ENCODE peak calls at places on chromosomes 3 and 15, in eight cellular contexts. K is GM23248, J is tibial nerve, P is iPS DF 6.9, X is aorta, R is astrocyte, Q is breast epithelium, I is mammary epithelial cell. B is an unnamed sample.

GRCh38 chr3:17132286-17133115 is 247.7 kb downstream of the PLCL2 start:
- DNase-seq in J (no peak), P (no peak), Q (no peak), K (no peak), R (no peak), I (no peak), X (no peak), B (no peak)

GRCh38 chr3:138914870-138915502 is 32.0 kb downstream of the FOXL2 start:
- DNase-seq in K (no peak), Q (no peak), P (no peak), X (no peak), I (peak; percentile 37), J (no peak), R (peak; percentile 28), B (no peak)

GRCh38 chr3:145820175-145820574 is 340.8 kb downstream of the PLOD2 start:
- DNase-seq in I (no peak), X (no peak), J (no peak), Q (no peak), R (peak; percentile 40), K (no peak), P (no peak), B (no peak)

GRCh38 chr3:162139841-162140240 is 643.2 kb downstream of the OTOL1 start:
- DNase-seq in J (no peak), Q (no peak), I (no peak), X (no peak), R (no peak), K (no peak), P (no peak), B (no peak)

GRCh38 chr15:41607033-41607432 is 48.0 kb downstream of the TYRO3 start:
- DNase-seq in X (no peak), J (no peak), I (peak; percentile 63), Q (no peak), R (peak; percentile 98), K (peak; percentile 96), P (no peak), B (no peak)

GRCh38 chr3:65344846-65345245 is 657.0 kb upstream of the ADAMTS9 start:
- DNase-seq in I (no peak), K (no peak), R (no peak), P (no peak), Q (no peak), X (no peak), J (no peak), B (no peak)

GRCh38 chr3:18447720-18448119 is 22.6 kb upstream of the SATB1 start:
- DNase-seq in Q (no peak), J (no peak), X (no peak), I (no peak), R (no peak), P (no peak), K (no peak), B (no peak)

GRCh38 chr3:47410801-47411646 is 30.2 kb downstream of the PTPN23 start:
- DNase-seq in Q (no peak), I (no peak), R (no peak), K (no peak), J (no peak), X (no peak), P (no peak), B (no peak)

GRCh38 chr3:78804251-78805037 is 963.4 kb downstream of the ROBO1 start:
- DNase-seq in R (peak; percentile 77), K (peak; percentile 63), Q (no peak), P (no peak), I (no peak), J (no peak), X (no peak), B (no peak)

GRCh38 chr3:43582876-43583275 is 38.9 kb downstream of the ANO10 start:
- DNase-seq in J (no peak), I (no peak), X (no peak), Q (no peak), P (no peak), K (peak; percentile 7), R (peak; percentile 27), B (no peak)

GRCh38 chr3:44825264-44825925 is 36.3 kb upstream of the TMEM42 start:
- DNase-seq in I (peak; percentile 73), X (no peak), K (peak; percentile 80), J (no peak), Q (no peak), P (no peak), R (peak; percentile 89), B (no peak)

GRCh38 chr3:16728762-16729745 is 123.8 kb upstream of the DAZL start:
- DNase-seq in P (no peak), Q (no peak), R (peak; percentile 67), J (no peak), X (no peak), K (peak; percentile 81), I (peak; percentile 43), B (no peak)

GRCh38 chr3:134640872-134641470 is 9.9 kb downstream of the KY start:
- DNase-seq in X (no peak), J (no peak), I (no peak), Q (no peak), P (peak; percentile 37), K (peak; percentile 43), R (no peak), B (no peak)

GRCh38 chr3:122466701-122467240 is 48.0 kb downstream of the KPNA1 start:
- DNase-seq in K (no peak), R (no peak), Q (no peak), I (no peak), J (no peak), P (no peak), X (no peak), B (no peak)

GRCh38 chr3:161104561-161105551 is at the start of gene B3GALNT1:
- DNase-seq in X (peak; percentile 85), K (peak; percentile 56), I (peak; percentile 39), Q (no peak), P (no peak), R (peak; percentile 74), J (peak; percentile 16), B (no peak)

GRCh38 chr3:160374925-160375324 is 24.1 kb downstream of the IFT80 start:
- DNase-seq in P (no peak), R (no peak), X (no peak), K (no peak), J (no peak), Q (no peak), I (no peak), B (no peak)

GRCh38 chr3:88262527-88262926 is 112.8 kb downstream of the C3orf38 start:
- DNase-seq in P (no peak), X (no peak), I (no peak), K (no peak), J (no peak), Q (no peak), R (no peak), B (no peak)

GRCh38 chr3:100525753-100526612 is 33.6 kb downstream of the TMEM45A start:
- DNase-seq in K (peak; percentile 98), X (no peak), Q (peak; percentile 83), P (no peak), J (no peak), I (peak; percentile 99), R (peak; percentile 98), B (no peak)
- H3K4me3 ChIP-seq in K (peak overlapping the region; percentile 51), X (no peak overlapping the region), Q (no peak overlapping the region), P (no peak overlapping the region), J (no peak overlapping the region), I (peak overlapping the region; percentile 12), R (peak overlapping the region; percentile 41), B (no peak overlapping the region)

DNA sequence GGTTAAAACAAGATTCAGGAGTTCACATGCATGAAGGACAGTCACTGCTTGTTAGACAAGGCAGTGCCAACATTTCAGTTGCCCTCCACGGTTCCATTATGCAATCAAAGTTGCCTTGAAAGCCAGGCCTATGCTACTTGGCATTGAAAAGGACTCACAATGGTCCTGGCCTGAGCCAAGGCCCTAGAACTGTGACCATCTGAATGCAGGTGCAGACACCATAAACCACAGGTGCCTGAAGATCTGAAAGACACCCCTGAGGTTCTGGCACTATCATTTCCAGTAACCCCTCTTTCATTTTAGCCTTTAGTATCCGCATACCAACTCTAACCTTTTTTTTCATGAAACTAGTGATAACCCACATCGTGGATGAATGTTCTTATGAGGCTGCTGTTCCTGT is 2.8 kb downstream of the GABRA5 start:
- DNase-seq in X (no peak), K (no peak), P (no peak), Q (no peak), I (no peak), R (no peak), J (no peak), B (no peak)
- H3K27me3 ChIP-seq in X (no peaks in the 10 kb centered on the region), K (peaks cover 43% of the 10 kb centered on the region), P (peaks cover 4% of the 10 kb centered on the region), Q (no peaks in the 10 kb centered on the region), I (peaks cover 3% of the 10 kb centered on the region), R (peaks cover 9% of the 10 kb centered on the region), J (peaks cover 5% of the 10 kb centered on the region), B (no peaks in the 10 kb centered on the region)

GRCh38 chr15:75025102-75025501 is 1.7 kb downstream of the PPCDC start:
- DNase-seq in Q (no peak), X (no peak), P (no peak), I (no peak), K (no peak), J (no peak), R (no peak), B (no peak)

GRCh38 chr15:75029378-75030022 is 6.1 kb downstream of the PPCDC start:
- DNase-seq in J (peak; percentile 99), R (peak; percentile 40), K (peak; percentile 95), P (peak; percentile 66), Q (peak; percentile 89), I (peak; percentile 66), X (peak; percentile 99), B (peak; percentile 80)

GRCh38 chr15:75025548-75026260 is 2.3 kb downstream of the PPCDC start:
- DNase-seq in K (no peak), X (no peak), Q (no peak), I (no peak), J (no peak), R (no peak), P (no peak), B (no peak)

GRCh38 chr15:75028991-75029377 is 5.6 kb downstream of the PPCDC start:
- DNase-seq in I (no peak), P (no peak), R (no peak), X (no peak), Q (no peak), J (no peak), K (no peak), B (no peak)

DNA sequence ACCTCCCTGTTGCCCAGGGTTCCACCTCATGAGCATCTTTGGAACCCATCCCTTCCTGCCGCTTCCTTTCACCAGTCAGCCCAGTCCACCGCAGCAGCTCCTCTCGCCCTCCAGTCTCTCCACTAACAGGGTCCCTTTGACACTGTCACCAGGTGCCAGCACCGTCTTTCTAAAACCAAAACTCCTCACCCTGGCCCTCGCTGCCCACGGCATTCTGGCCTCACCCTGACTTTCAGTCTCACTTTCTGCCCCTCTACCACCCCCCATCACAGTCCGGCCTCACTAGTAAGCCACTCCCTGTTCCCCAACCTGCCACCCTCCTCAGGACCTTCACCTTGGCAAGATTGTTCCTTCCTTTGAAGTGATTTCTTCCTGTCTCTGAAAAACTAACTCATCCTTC is 4.2 kb downstream of the PPCDC start:
- DNase-seq in I (no peak), X (no peak), R (no peak), Q (no peak), J (no peak), P (no peak), K (no peak), B (no peak)
- H3K27ac ChIP-seq in I (no peak overlapping the region), X (no peak overlapping the region), R (no peak overlapping the region), Q (no peak overlapping the region), J (no peak overlapping the region), P (no peak overlapping the region), K (no peak overlapping the region), B (no peak overlapping the region)

DNA sequence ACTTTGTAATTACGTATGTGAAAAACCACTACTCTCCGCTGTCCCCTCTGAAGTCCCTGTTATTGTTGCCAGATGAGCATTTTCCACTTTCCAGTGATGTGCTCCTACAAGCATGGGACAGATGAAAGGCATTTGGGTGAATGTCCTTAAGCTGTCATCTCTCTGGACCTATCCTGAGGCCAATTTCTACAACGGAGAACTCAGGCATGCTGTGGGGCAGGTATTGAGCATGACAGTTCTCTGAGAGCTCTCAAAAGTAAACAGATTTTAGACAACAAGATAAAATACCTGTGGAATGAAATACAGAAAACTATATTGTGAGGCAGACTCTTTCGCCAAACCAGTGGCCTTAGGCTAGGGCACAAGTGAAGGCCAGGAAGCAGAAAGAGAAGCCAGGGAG is 656.5 kb upstream of the NR2F2 start:
- DNase-seq in I (no peak), K (no peak), R (no peak), P (no peak), J (no peak), Q (no peak), X (no peak), B (no peak)
- H3K4me3 ChIP-seq in I (no peak overlapping the region), K (no peak overlapping the region), R (no peak overlapping the region), P (no peak overlapping the region), J (no peak overlapping the region), Q (no peak overlapping the region), X (no peak overlapping the region), B (no peak overlapping the region)

B was measured in effector memory CD4-positive, alpha-beta T cell.